ENCODE peak calls at places on chromosomes 16 and 17, in six cellular contexts. T, Y, D, Q, O and F are unnamed samples. For H3K36me3, the result is how much of the 10 kb centered on the place peaks cover.

GRCh38 chr17:44074911-44075285 is 4.4 kb downstream of the G6PC3 start:
- DNase-seq in T (no peak), Y (no peak), D (no peak), Q (no peak), O (no peak), F (no peak)

GRCh38 chr17:6487243-6488007 is 43.2 kb downstream of the PIMREG start:
- DNase-seq in T (no peak), Y (no peak), D (no peak), Q (no peak), O (no peak), F (no peak)

GRCh38 chr16:88691924-88692560 is 5.7 kb upstream of the SNAI3 start:
- DNase-seq in T (no peak), Y (peak), D (no peak), Q (peak), O (no peak), F (no peak)

GRCh38 chr17:47315451-47316266 is 8.1 kb upstream of the EFCAB13 start:
- DNase-seq in T (no peak), Y (no peak), D (no peak), Q (no peak), O (no peak), F (no peak)

GRCh38 chr17:77609553-77610517 is 348.7 kb upstream of the TNRC6C start:
- DNase-seq in T (no peak), Y (no peak), D (no peak), Q (no peak), O (no peak), F (peak)

GRCh38 chr16:75096730-75097129 is 19.9 kb downstream of the LDHD start:
- DNase-seq in T (no peak), Y (peak), D (no peak), Q (peak), O (no peak), F (no peak)

GRCh38 chr17:34443832-34444469 is 80.9 kb upstream of the CCL1 start:
- DNase-seq in T (peak), Y (no peak), D (no peak), Q (no peak), O (no peak), F (no peak)

GRCh38 chr16:263182-263774 is 12.5 kb downstream of the RGS11 start:
- DNase-seq in T (no peak), Y (no peak), D (no peak), Q (no peak), O (no peak), F (no peak)

GRCh38 chr17:34979650-34980352 is 511 bp upstream of the LIG3 start:
- DNase-seq in T (no peak), Y (no peak), D (no peak), Q (no peak), O (no peak), F (no peak)

GRCh38 chr17:48878920-48879898 is 13.4 kb upstream of the ATP5MC1 start:
- DNase-seq in T (no peak), Y (no peak), D (no peak), Q (no peak), O (peak), F (no peak)

GRCh38 chr17:17822189-17822978 is 14.4 kb downstream of the SREBF1 start:
- DNase-seq in T (peak), Y (peak), D (no peak), Q (peak), O (peak), F (no peak)

GRCh38 chr17:75646626-75646968 is 13.4 kb downstream of the SMIM5 start:
- DNase-seq in T (no peak), Y (no peak), D (no peak), Q (no peak), O (no peak), F (no peak)

GRCh38 chr16:81142864-81143263 is 46.7 kb upstream of the GCSH start:
- DNase-seq in T (no peak), Y (no peak), D (no peak), Q (no peak), O (no peak), F (no peak)

GRCh38 chr16:89534147-89534788 is 26.1 kb downstream of the SPG7 start:
- DNase-seq in T (no peak), Y (peak), D (peak), Q (no peak), O (no peak), F (no peak)

GRCh38 chr17:83078378-83079339 is 750 bp upstream of the METRNL start:
- DNase-seq in T (no peak), Y (no peak), D (no peak), Q (peak), O (no peak), F (no peak)

GRCh38 chr17:71224824-71225575 is 895.8 kb upstream of the SOX9 start:
- DNase-seq in T (no peak), Y (no peak), D (no peak), Q (no peak), O (no peak), F (no peak)

GRCh38 chr16:56909484-56910113 is 22.3 kb upstream of the HERPUD1 start:
- DNase-seq in T (no peak), Y (no peak), D (no peak), Q (no peak), O (no peak), F (no peak)

GRCh38 chr16:60166111-60166510 is 1432.0 kb upstream of the GOT2 start:
- DNase-seq in T (no peak), Y (no peak), D (no peak), Q (no peak), O (no peak), F (no peak)

GRCh38 chr17:42049834-42050359 is 504 bp downstream of the C17orf113 start:
- DNase-seq in T (no peak), Y (no peak), D (no peak), Q (no peak), O (no peak), F (no peak)

GRCh38 chr17:21285164-21286065 is 904 bp downstream of the MAP2K3 start:
- DNase-seq in T (no peak), Y (no peak), D (no peak), Q (peak), O (peak), F (no peak)

GRCh38 chr16:27293343-27293742 is 20.4 kb upstream of the IL4R start:
- DNase-seq in T (no peak), Y (no peak), D (no peak), Q (no peak), O (no peak), F (no peak)

GRCh38 chr16:88549671-88550643 is 20.2 kb upstream of the ZC3H18 start:
- DNase-seq in T (no peak), Y (no peak), D (no peak), Q (no peak), O (no peak), F (no peak)

GRCh38 chr17:51103451-51103850 is 17.2 kb downstream of the SPAG9 start:
- DNase-seq in T (no peak), Y (no peak), D (no peak), Q (no peak), O (peak), F (peak)

GRCh38 chr16:19113577-19114358 is at the start of gene ITPRIPL2:
- DNase-seq in T (peak), Y (peak), D (no peak), Q (peak), O (peak), F (no peak)

GRCh38 chr16:10942352-10943297 is at the start of gene DEXI:
- DNase-seq in T (peak), Y (peak), D (peak), Q (peak), O (peak), F (peak)

GRCh38 chr16:10947211-10947787 is 2.9 kb downstream of the CLEC16A start:
- DNase-seq in T (no peak), Y (peak), D (no peak), Q (no peak), O (no peak), F (no peak)

GRCh38 chr16:10946308-10946707 is 1.9 kb downstream of the CLEC16A start:
- DNase-seq in T (no peak), Y (peak), D (no peak), Q (no peak), O (no peak), F (no peak)

GRCh38 chr16:10945065-10945787 is 862 bp downstream of the CLEC16A start:
- DNase-seq in T (no peak), Y (peak), D (no peak), Q (no peak), O (no peak), F (no peak)

DNA sequence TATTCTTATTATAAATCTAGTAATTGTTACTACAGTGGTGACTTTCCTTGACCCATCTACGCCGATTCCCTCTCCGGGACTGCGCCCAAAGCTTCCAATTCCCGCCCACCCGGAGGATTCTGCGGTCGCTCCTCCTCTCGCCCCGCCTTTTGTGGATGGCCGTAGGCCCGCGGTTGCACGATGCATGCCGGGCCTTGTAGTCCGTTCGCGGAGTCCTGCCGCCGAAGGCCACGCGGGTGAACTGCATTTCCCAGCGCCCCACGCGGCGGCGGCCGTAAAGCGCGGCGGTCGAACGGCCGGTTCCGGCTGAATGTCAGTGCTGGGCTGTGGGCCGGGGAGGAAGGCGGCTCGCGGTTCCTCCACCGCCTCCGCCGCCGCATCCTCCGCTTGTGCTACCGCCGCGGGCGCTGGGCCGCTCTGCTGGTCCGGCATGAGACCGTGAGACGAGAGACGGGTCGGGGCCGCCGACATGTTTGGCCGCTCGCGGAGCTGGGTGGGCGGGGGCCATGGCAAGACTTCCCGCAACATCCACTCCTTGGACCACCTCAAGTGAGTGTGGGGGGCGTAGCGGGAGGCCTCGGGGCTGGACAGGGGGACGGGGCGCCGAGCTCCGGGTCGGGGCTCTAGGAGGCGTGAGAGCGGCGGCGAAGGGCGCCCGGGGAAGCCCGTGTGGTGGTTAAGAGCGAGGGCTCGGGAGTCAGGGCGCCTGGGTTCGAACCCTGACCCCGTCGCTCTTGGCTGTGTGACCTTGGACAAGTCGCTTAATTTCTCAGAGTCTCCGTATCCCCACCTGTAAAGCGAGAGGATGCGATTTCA is at the start of gene CLEC16A:
- DNase-seq in T (peak), Y (peak), D (peak), Q (peak), O (peak), F (peak)
- TF ChIP-seq CTCF in T (no peak), Y (no peak), D (peak), Q (peak), O (peak), F (no peak)

GRCh38 chr16:85912271-85912974 is 13.5 kb downstream of the IRF8 start:
- DNase-seq in T (no peak), Y (no peak), D (no peak), Q (peak), O (no peak), F (no peak)
- H3K36me3 ChIP-seq in T (under half), Y (under half), D (under half), Q (under half), O (under half), F (under half)

GRCh38 chr16:12405083-12405482 is 398.6 kb downstream of the CPPED1 start:
- DNase-seq in T (no peak), Y (no peak), D (no peak), Q (no peak), O (no peak), F (no peak)
- H3K4me3 ChIP-seq in T (no peak), Y (no peak), D (no peak), Q (no peak), O (no peak), F (no peak)

GRCh38 chr17:74466111-74466784 is at the start of gene CD300A:
- DNase-seq in T (peak), Y (peak), D (no peak), Q (peak), O (no peak), F (no peak)
- TF ChIP-seq CTCF in T (no peak), Y (no peak), D (no peak), Q (no peak), O (no peak), F (no peak)

DNA sequence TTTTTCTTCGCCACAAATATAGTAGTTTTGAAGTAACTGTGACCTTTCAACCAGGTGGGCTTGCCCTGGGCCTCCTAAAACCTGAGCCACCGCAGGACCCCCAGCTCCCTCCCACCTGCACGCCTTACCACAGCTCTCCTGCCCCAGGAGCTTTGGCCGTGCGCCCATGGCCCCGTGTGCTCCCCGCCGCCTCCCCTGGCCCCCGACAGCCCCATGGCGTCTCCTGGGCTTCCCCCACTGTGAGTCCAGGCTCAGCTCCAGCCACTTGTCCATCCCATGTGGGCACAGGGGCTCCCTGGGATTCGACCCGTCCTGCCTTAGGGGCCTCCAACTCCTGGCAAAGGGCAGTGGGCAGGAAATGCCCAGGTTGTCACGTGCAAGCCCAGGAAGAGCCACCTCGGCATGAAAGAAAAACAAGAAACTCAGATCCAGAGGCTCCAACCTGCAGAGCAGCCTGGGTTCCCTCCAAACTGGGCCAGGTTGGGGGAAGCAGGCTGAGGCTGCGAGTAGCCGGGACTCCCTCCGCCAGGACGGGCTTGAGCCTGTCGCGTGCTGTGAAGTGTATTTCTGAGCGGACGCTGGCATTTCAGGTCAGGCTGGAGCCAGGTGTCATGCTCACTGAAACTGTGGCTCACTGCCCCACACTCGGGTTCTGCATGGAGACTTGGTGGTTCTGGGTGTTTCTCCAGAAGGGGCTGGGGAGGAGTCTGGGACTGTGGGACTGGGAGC is 5.8 kb downstream of the LGALS3BP start:
- DNase-seq in T (no peak), Y (no peak), D (no peak), Q (no peak), O (no peak), F (no peak)
- H3K36me3 ChIP-seq in T (under half), Y (under half), D (under half), Q (under half), O (under half), F (half or more)